ENCODE peak calls at places on chromosomes 7 and 10, in four cellular contexts. Y, E, Z and L are unnamed samples.

GRCh38 chr7:131108212-131108980 is 219.3 kb upstream of the MKLN1 start:
- DNase-seq in E (no peak), Y (peak), Z (no peak), L (no peak)

GRCh38 chr7:159177270-159178036 is 32.8 kb upstream of the VIPR2 start:
- DNase-seq in Z (no peak), Y (no peak), E (no peak), L (no peak)

GRCh38 chr7:907158-907980 is 31.0 kb downstream of the GET4 start:
- DNase-seq in Z (no peak), E (no peak), Y (no peak), L (no peak)

GRCh38 chr10:274866-275265 is 139.6 kb downstream of the ZMYND11 start:
- DNase-seq in Y (no peak), Z (no peak), E (no peak), L (no peak)

GRCh38 chr10:118592675-118593330 is 2.6 kb downstream of the PRLHR start:
- DNase-seq in E (no peak), Y (no peak), Z (no peak), L (no peak)

GRCh38 chr10:73759512-73760115 is 15.4 kb downstream of the SEC24C start:
- DNase-seq in Y (no peak), E (no peak), Z (no peak), L (no peak)

GRCh38 chr10:19815478-19816419 is 483 bp upstream of the PLXDC2 start:
- DNase-seq in Z (no peak), E (no peak), Y (peak), L (peak)

GRCh38 chr7:18320971-18321567 is 174.5 kb upstream of the HDAC9 start:
- DNase-seq in Y (peak), E (no peak), Z (peak), L (peak)

GRCh38 chr10:114681542-114681941 is 23.5 kb upstream of the ABLIM1 start:
- DNase-seq in Z (no peak), Y (no peak), E (no peak), L (no peak)

GRCh38 chr7:130853503-130854279 is 119.7 kb upstream of the KLF14 start:
- DNase-seq in Z (peak), E (no peak), Y (no peak), L (no peak)

GRCh38 chr7:94562525-94562924 is 52.9 kb downstream of the CASD1 start:
- DNase-seq in Z (no peak), E (no peak), Y (no peak), L (no peak)

GRCh38 chr7:129368389-129368986 is 65.7 kb upstream of the STRIP2 start:
- DNase-seq in Y (no peak), Z (no peak), E (peak), L (no peak)

GRCh38 chr7:19508124-19508523 is 200.7 kb downstream of the POLR1F start:
- DNase-seq in Y (no peak), E (no peak), Z (no peak), L (no peak)

GRCh38 chr10:19169684-19170083 is 121.1 kb downstream of the MALRD1 start:
- DNase-seq in E (no peak), Z (peak), Y (no peak), L (no peak)

GRCh38 chr7:99193527-99194214 is 14.2 kb downstream of the KPNA7 start:
- DNase-seq in Y (no peak), Z (no peak), E (no peak), L (no peak)

GRCh38 chr7:69599879-69600764 is 1.8 kb downstream of the AUTS2 start:
- DNase-seq in Z (no peak), E (no peak), Y (no peak), L (no peak)

GRCh38 chr7:69597278-69598076 is 798 bp upstream of the AUTS2 start:
- DNase-seq in Z (no peak), E (no peak), Y (no peak), L (peak)

GRCh38 chr7:69598081-69598486 is at the start of gene AUTS2:
- DNase-seq in E (no peak), Z (peak), Y (peak), L (peak)

GRCh38 chr7:69598487-69599148 is 343 bp downstream of the AUTS2 start:
- DNase-seq in E (no peak), Z (no peak), Y (no peak), L (no peak)

GRCh38 chr7:69599211-69599878 is 1.1 kb downstream of the AUTS2 start:
- DNase-seq in Z (no peak), E (no peak), Y (no peak), L (no peak)
- TF ChIP-seq TARDBP in Z (no peak), E (no peak), Y (no peak), L (no peak)

DNA sequence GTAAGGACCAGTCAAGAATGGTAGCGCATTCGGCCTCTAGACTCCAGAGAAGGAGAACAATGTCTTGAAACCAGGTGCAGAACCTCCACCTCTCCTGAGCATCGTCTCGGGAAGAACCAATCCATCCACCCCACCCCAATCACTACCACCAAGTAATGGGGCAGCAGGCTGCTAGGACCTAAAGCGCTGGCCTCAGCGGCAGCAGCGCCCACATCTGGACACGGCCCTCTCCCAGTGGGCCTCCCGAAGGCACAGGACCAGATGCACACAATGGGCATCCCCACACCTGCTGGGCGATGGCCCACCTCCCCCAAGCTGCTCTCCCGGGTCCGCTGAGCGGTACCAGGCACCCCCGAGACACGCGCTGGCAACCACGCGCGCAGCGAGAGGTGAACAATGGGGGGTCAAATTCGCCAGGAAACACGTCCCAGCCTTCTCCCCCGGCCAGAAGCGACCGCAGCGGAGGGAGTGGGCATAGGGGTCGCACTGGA is 631 bp downstream of the CTTNBP2 start:
- DNase-seq in Y (no peak), E (no peak), Z (no peak), L (peak)
- TF ChIP-seq TARDBP in Y (no peak), E (no peak), Z (no peak), L (no peak)

DNA sequence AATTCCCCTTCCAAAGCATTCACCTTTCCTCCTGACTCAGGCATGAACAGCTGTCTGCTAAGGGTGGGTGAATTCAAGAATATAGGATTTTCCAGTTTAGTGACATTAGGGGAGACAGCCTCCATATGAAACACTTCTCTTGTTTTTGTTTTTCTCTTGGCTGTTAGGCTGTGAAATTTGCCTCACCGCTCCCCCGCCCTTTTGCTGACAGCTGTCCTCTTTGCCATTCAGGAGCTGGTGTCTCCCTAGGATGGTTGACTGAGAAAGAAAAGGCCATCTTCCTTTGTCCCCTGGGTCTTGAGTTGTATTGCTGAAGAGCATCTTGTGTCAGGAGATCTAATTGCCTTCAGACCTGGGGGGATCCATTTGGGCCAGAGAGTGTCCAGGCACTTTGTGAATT is 56.6 kb downstream of the LRRC4 start:
- DNase-seq in E (no peak), Z (no peak), Y (no peak), L (no peak)
- TF ChIP-seq TARDBP in E (no peak), Z (no peak), Y (no peak), L (no peak)

GRCh38 chr10:3420527-3421469 is 248.2 kb upstream of the PITRM1 start:
- DNase-seq in Y (no peak), Z (no peak), E (no peak), L (no peak)
- TF ChIP-seq TARDBP in Y (no peak), Z (no peak), E (no peak), L (no peak)

GRCh38 chr10:4303045-4303444 is 518.0 kb upstream of the KLF6 start:
- DNase-seq in Y (no peak), Z (no peak), E (no peak), L (no peak)
- TF ChIP-seq TARDBP in Y (no peak), Z (no peak), E (no peak), L (no peak)

GRCh38 chr7:133265821-133266220 is 12.9 kb downstream of the EXOC4 start:
- DNase-seq in Z (no peak), E (no peak), Y (no peak), L (no peak)

GRCh38 chr7:133274265-133274664 is 21.4 kb downstream of the EXOC4 start:
- DNase-seq in Y (no peak), Z (no peak), E (no peak), L (no peak)

GRCh38 chr7:133273221-133273620 is 20.3 kb downstream of the EXOC4 start:
- DNase-seq in E (no peak), Y (no peak), Z (no peak), L (no peak)

GRCh38 chr7:133268355-133268754 is 15.5 kb downstream of the EXOC4 start:
- DNase-seq in Z (no peak), Y (no peak), E (no peak), L (no peak)
- TF ChIP-seq TARDBP in Z (no peak), Y (no peak), E (no peak), L (no peak)

GRCh38 chr7:143315782-143316181 is at the start of gene CLCN1:
- DNase-seq in E (no peak), Y (no peak), Z (no peak), L (no peak)

GRCh38 chr7:143321242-143321641 is 5.3 kb downstream of the CLCN1 start:
- DNase-seq in Y (no peak), Z (no peak), E (no peak), L (no peak)

GRCh38 chr7:143316492-143316891 is 581 bp downstream of the CLCN1 start:
- DNase-seq in E (no peak), Z (no peak), Y (no peak), L (no peak)

GRCh38 chr7:143320620-143321019 is 4.7 kb downstream of the CLCN1 start:
- DNase-seq in E (no peak), Z (no peak), Y (no peak), L (no peak)

DNA sequence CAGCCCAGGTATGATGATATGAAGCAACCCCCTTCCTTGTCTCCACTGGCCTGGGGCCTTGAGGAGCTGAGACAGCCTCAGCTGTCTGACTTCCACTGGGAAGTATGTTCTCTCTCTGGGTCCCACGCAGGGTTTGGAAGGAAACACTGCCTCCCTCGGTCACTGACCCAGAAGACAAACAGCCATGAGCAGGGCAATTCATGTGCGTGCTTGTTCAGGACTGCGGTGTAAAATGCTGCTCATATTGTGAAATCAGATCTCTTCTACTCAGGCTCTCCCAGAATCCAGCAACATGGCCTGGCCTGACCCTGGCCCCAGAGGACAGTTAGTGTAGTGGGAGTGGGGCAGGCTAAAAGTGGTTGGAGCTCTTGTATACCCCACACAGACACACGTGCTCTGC is 2.8 kb downstream of the CLCN1 start:
- DNase-seq in Y (no peak), E (no peak), Z (peak), L (no peak)
- TF ChIP-seq TARDBP in Y (no peak), E (no peak), Z (no peak), L (no peak)

DNA sequence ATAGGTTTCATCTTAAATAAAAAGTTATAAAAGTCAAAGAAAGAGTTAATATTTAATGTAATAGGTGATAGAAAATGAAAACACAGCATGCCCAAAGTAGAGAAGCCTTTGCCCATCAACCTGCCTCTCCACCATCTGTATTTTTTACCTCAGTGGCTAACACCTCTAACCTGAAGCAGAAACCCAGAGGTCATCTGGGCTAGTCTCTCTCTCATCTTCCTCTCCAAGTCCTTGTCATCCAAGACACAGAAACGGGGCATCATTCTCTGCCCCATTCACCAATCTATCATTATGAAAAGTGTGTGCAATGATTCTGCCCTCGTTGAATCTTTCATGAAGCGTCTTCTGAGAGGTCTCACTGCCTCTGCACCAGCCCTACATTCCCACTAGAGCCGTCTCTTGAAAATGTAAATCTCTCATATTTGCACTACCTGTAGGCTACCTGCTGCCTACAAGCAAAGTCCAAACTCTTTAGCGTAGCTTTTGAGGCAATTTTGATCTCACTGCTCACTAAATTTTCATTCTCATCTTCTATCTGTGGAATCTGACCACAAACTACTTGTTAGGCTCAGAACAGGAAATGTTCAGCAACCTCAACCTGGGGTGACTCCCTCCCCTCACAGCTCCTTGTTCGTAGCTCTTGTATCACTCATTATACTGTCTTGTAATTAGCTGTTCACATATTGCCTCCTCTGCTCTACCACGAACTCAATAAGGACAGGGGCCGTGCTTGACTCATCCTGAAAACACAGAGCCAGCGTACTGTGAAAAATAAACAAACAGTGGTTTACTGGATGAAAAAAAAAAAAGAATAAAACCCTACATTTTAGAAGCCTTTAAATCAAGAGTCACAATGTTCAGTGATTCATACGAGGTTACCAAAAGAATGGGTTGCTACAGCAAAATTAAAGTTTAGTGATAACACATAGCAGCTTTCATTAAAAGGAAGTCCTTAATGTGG is 83.1 kb downstream of the CTNNA3 start:
- DNase-seq in Y (no peak), Z (no peak), E (peak), L (no peak)
- TF ChIP-seq TARDBP in Y (no peak), Z (no peak), E (no peak), L (no peak)